ENCODE peak calls at places on chromosome 16, in five cellular contexts. S, T, Y, U and Q are unnamed samples.

GRCh38 chr16:2339521-2340484 is 725 bp downstream of the ABCA3 start:
- DNase-seq in Y (peak), U (peak), S (no peak), T (no peak), Q (peak)

GRCh38 chr16:23729503-23730424 is 16.7 kb upstream of the ERN2 start:
- DNase-seq in Y (no peak), U (peak), S (no peak), T (peak), Q (peak)

GRCh38 chr16:64133396-64133795 is 988.5 kb downstream of the CDH11 start:
- DNase-seq in S (no peak), Y (no peak), T (no peak), U (peak), Q (no peak)

GRCh38 chr16:53083123-53083522 is 28.3 kb downstream of the CHD9 start:
- DNase-seq in Y (no peak), U (peak), T (no peak), S (no peak), Q (no peak)

GRCh38 chr16:23294260-23294659 is 7.8 kb upstream of the SCNN1B start:
- DNase-seq in T (no peak), U (no peak), S (no peak), Y (no peak), Q (no peak)

GRCh38 chr16:51431517-51432241 is 280.6 kb upstream of the SALL1 start:
- DNase-seq in S (no peak), Y (no peak), U (peak), T (peak), Q (no peak)

GRCh38 chr16:75361936-75362335 is 71.4 kb downstream of the CFDP1 start:
- DNase-seq in T (no peak), Y (no peak), U (no peak), S (no peak), Q (no peak)

GRCh38 chr16:82257990-82258389 is 88.0 kb upstream of the MPHOSPH6 start:
- DNase-seq in S (no peak), T (no peak), Y (no peak), U (no peak), Q (no peak)

GRCh38 chr16:78227855-78228254 is 128.4 kb downstream of the WWOX start:
- DNase-seq in S (no peak), T (no peak), U (no peak), Y (no peak), Q (peak)